ENCODE peak calls at places on chromosomes 3 and 15, in five cellular contexts. One of them, this sample, is unnamed.

GRCh38 chr3:78314327-78314726 is 1274.4 kb downstream of the ROBO2 start:
- DNase-seq in ACHN: no peak
- DNase-seq in activated CD4-positive, alpha-beta T cell treated with anti-CD3 and anti-CD28 coated beads for 4 hours: no peak
- DNase-seq in heart right ventricle: no peak
- DNase-seq in activated CD4-positive, CD25-positive, alpha-beta regulatory T cell treated with anti-CD3 and anti-CD28 coated beads, Interleukin-2, amount 50 U/mL, for 72 hours: no peak
- DNase-seq in this sample: peak; percentile 55

GRCh38 chr3:55185380-55185779 is 257.5 kb upstream of the LRTM1 start:
- DNase-seq in ACHN: no peak
- DNase-seq in activated CD4-positive, alpha-beta T cell treated with anti-CD3 and anti-CD28 coated beads for 4 hours: no peak
- DNase-seq in heart right ventricle: no peak
- DNase-seq in activated CD4-positive, CD25-positive, alpha-beta regulatory T cell treated with anti-CD3 and anti-CD28 coated beads, Interleukin-2, amount 50 U/mL, for 72 hours: no peak
- DNase-seq in this sample: no peak

GRCh38 chr3:85589145-85589544 is 630.4 kb downstream of the CADM2 start:
- DNase-seq in ACHN: peak; percentile 80
- DNase-seq in activated CD4-positive, alpha-beta T cell treated with anti-CD3 and anti-CD28 coated beads for 4 hours: no peak
- DNase-seq in heart right ventricle: no peak
- DNase-seq in activated CD4-positive, CD25-positive, alpha-beta regulatory T cell treated with anti-CD3 and anti-CD28 coated beads, Interleukin-2, amount 50 U/mL, for 72 hours: no peak
- DNase-seq in this sample: no peak

GRCh38 chr15:90344632-90345031 is 7.5 kb upstream of the ZNF774 start:
- DNase-seq in ACHN: no peak
- DNase-seq in activated CD4-positive, alpha-beta T cell treated with anti-CD3 and anti-CD28 coated beads for 4 hours: no peak
- DNase-seq in heart right ventricle: no peak
- DNase-seq in activated CD4-positive, CD25-positive, alpha-beta regulatory T cell treated with anti-CD3 and anti-CD28 coated beads, Interleukin-2, amount 50 U/mL, for 72 hours: no peak
- DNase-seq in this sample: no peak

GRCh38 chr3:179079537-179079936 is 7.9 kb upstream of the ZMAT3 start:
- DNase-seq in ACHN: no peak
- DNase-seq in activated CD4-positive, alpha-beta T cell treated with anti-CD3 and anti-CD28 coated beads for 4 hours: no peak
- DNase-seq in heart right ventricle: no peak
- DNase-seq in activated CD4-positive, CD25-positive, alpha-beta regulatory T cell treated with anti-CD3 and anti-CD28 coated beads, Interleukin-2, amount 50 U/mL, for 72 hours: no peak
- DNase-seq in this sample: no peak

GRCh38 chr15:66452971-66453580 is 44.5 kb downstream of the SNAPC5 start:
- DNase-seq in ACHN: no peak
- DNase-seq in activated CD4-positive, alpha-beta T cell treated with anti-CD3 and anti-CD28 coated beads for 4 hours: no peak
- DNase-seq in heart right ventricle: peak; percentile 6
- DNase-seq in activated CD4-positive, CD25-positive, alpha-beta regulatory T cell treated with anti-CD3 and anti-CD28 coated beads, Interleukin-2, amount 50 U/mL, for 72 hours: no peak
- DNase-seq in this sample: peak; percentile 44

GRCh38 chr3:100891033-100891432 is 102.2 kb downstream of the ABI3BP start:
- DNase-seq in ACHN: peak; percentile 24
- DNase-seq in activated CD4-positive, alpha-beta T cell treated with anti-CD3 and anti-CD28 coated beads for 4 hours: no peak
- DNase-seq in heart right ventricle: no peak
- DNase-seq in activated CD4-positive, CD25-positive, alpha-beta regulatory T cell treated with anti-CD3 and anti-CD28 coated beads, Interleukin-2, amount 50 U/mL, for 72 hours: no peak
- DNase-seq in this sample: no peak

GRCh38 chr3:134352031-134352671 is 22.1 kb downstream of the AMOTL2 start:
- DNase-seq in ACHN: no peak
- DNase-seq in activated CD4-positive, alpha-beta T cell treated with anti-CD3 and anti-CD28 coated beads for 4 hours: no peak
- DNase-seq in heart right ventricle: no peak
- DNase-seq in activated CD4-positive, CD25-positive, alpha-beta regulatory T cell treated with anti-CD3 and anti-CD28 coated beads, Interleukin-2, amount 50 U/mL, for 72 hours: no peak
- DNase-seq in this sample: no peak

GRCh38 chr3:189490749-189491148 is 140.4 kb upstream of the TP63 start:
- DNase-seq in ACHN: no peak
- DNase-seq in activated CD4-positive, alpha-beta T cell treated with anti-CD3 and anti-CD28 coated beads for 4 hours: no peak
- DNase-seq in heart right ventricle: no peak
- DNase-seq in activated CD4-positive, CD25-positive, alpha-beta regulatory T cell treated with anti-CD3 and anti-CD28 coated beads, Interleukin-2, amount 50 U/mL, for 72 hours: no peak
- DNase-seq in this sample: no peak

GRCh38 chr15:76160426-76161152 is 100.8 kb downstream of the TMEM266 start:
- DNase-seq in ACHN: no peak
- DNase-seq in activated CD4-positive, alpha-beta T cell treated with anti-CD3 and anti-CD28 coated beads for 4 hours: no peak
- DNase-seq in heart right ventricle: peak; percentile 30
- DNase-seq in activated CD4-positive, CD25-positive, alpha-beta regulatory T cell treated with anti-CD3 and anti-CD28 coated beads, Interleukin-2, amount 50 U/mL, for 72 hours: no peak
- DNase-seq in this sample: no peak

GRCh38 chr3:12227833-12228232 is 61.0 kb upstream of the PPARG start:
- DNase-seq in ACHN: peak; percentile 88
- DNase-seq in activated CD4-positive, alpha-beta T cell treated with anti-CD3 and anti-CD28 coated beads for 4 hours: no peak
- DNase-seq in heart right ventricle: no peak
- DNase-seq in activated CD4-positive, CD25-positive, alpha-beta regulatory T cell treated with anti-CD3 and anti-CD28 coated beads, Interleukin-2, amount 50 U/mL, for 72 hours: no peak
- DNase-seq in this sample: no peak

GRCh38 chr3:38315488-38316230 is 30.9 kb upstream of the XYLB start:
- DNase-seq in ACHN: no peak
- DNase-seq in activated CD4-positive, alpha-beta T cell treated with anti-CD3 and anti-CD28 coated beads for 4 hours: no peak
- DNase-seq in heart right ventricle: no peak
- DNase-seq in activated CD4-positive, CD25-positive, alpha-beta regulatory T cell treated with anti-CD3 and anti-CD28 coated beads, Interleukin-2, amount 50 U/mL, for 72 hours: no peak
- DNase-seq in this sample: no peak

GRCh38 chr3:42839616-42840015 is 30.4 kb downstream of the ACKR2 start:
- DNase-seq in ACHN: peak; percentile 65
- DNase-seq in activated CD4-positive, alpha-beta T cell treated with anti-CD3 and anti-CD28 coated beads for 4 hours: peak; percentile 21
- DNase-seq in heart right ventricle: peak; percentile 53
- DNase-seq in activated CD4-positive, CD25-positive, alpha-beta regulatory T cell treated with anti-CD3 and anti-CD28 coated beads, Interleukin-2, amount 50 U/mL, for 72 hours: no peak
- DNase-seq in this sample: peak; percentile 6

GRCh38 chr15:101206173-101206572 is 45.7 kb downstream of the CHSY1 start:
- DNase-seq in ACHN: no peak
- DNase-seq in activated CD4-positive, alpha-beta T cell treated with anti-CD3 and anti-CD28 coated beads for 4 hours: peak; percentile 86
- DNase-seq in heart right ventricle: no peak
- DNase-seq in activated CD4-positive, CD25-positive, alpha-beta regulatory T cell treated with anti-CD3 and anti-CD28 coated beads, Interleukin-2, amount 50 U/mL, for 72 hours: peak; percentile 61
- DNase-seq in this sample: no peak

GRCh38 chr3:192253138-192253537 is 474.2 kb downstream of the FGF12 start:
- DNase-seq in ACHN: no peak
- DNase-seq in activated CD4-positive, alpha-beta T cell treated with anti-CD3 and anti-CD28 coated beads for 4 hours: no peak
- DNase-seq in heart right ventricle: no peak
- DNase-seq in activated CD4-positive, CD25-positive, alpha-beta regulatory T cell treated with anti-CD3 and anti-CD28 coated beads, Interleukin-2, amount 50 U/mL, for 72 hours: no peak
- DNase-seq in this sample: no peak

GRCh38 chr3:184615396-184615795 is 53.8 kb downstream of the EPHB3 start:
- DNase-seq in ACHN: no peak
- DNase-seq in activated CD4-positive, alpha-beta T cell treated with anti-CD3 and anti-CD28 coated beads for 4 hours: no peak
- DNase-seq in heart right ventricle: no peak
- DNase-seq in activated CD4-positive, CD25-positive, alpha-beta regulatory T cell treated with anti-CD3 and anti-CD28 coated beads, Interleukin-2, amount 50 U/mL, for 72 hours: no peak
- DNase-seq in this sample: no peak

GRCh38 chr15:100438570-100438969 is 90.2 kb downstream of the CERS3 start:
- DNase-seq in ACHN: no peak
- DNase-seq in activated CD4-positive, alpha-beta T cell treated with anti-CD3 and anti-CD28 coated beads for 4 hours: peak; percentile 7
- DNase-seq in heart right ventricle: peak; percentile 66
- DNase-seq in activated CD4-positive, CD25-positive, alpha-beta regulatory T cell treated with anti-CD3 and anti-CD28 coated beads, Interleukin-2, amount 50 U/mL, for 72 hours: no peak
- DNase-seq in this sample: peak; percentile 16

GRCh38 chr3:42499478-42499871 is 3.0 kb upstream of the VIPR1 start:
- DNase-seq in ACHN: no peak
- DNase-seq in activated CD4-positive, alpha-beta T cell treated with anti-CD3 and anti-CD28 coated beads for 4 hours: no peak
- DNase-seq in heart right ventricle: no peak
- DNase-seq in activated CD4-positive, CD25-positive, alpha-beta regulatory T cell treated with anti-CD3 and anti-CD28 coated beads, Interleukin-2, amount 50 U/mL, for 72 hours: peak; percentile 19
- DNase-seq in this sample: no peak

GRCh38 chr15:63892794-63893441 is 59.2 kb upstream of the HERC1 start:
- DNase-seq in ACHN: no peak
- DNase-seq in activated CD4-positive, alpha-beta T cell treated with anti-CD3 and anti-CD28 coated beads for 4 hours: peak; percentile 64
- DNase-seq in heart right ventricle: no peak
- DNase-seq in activated CD4-positive, CD25-positive, alpha-beta regulatory T cell treated with anti-CD3 and anti-CD28 coated beads, Interleukin-2, amount 50 U/mL, for 72 hours: peak; percentile 57
- DNase-seq in this sample: no peak